ENCODE peak calls at places on chromosomes 12 and 14, in five cellular contexts. R, P, A, Z and D are unnamed samples.

GRCh38 chr12:12534134-12534866 is 28.4 kb downstream of the DUSP16 start:
- DNase-seq in R (no peak), P (peak), A (peak), Z (no peak), D (no peak)

GRCh38 chr14:69263364-69263763 is 3.4 kb downstream of the GALNT16 start:
- DNase-seq in R (no peak), P (no peak), A (no peak), Z (peak), D (peak)

GRCh38 chr14:76413962-76414665 is 38.2 kb downstream of the ESRRB start:
- DNase-seq in R (no peak), P (no peak), A (peak), Z (no peak), D (no peak)

GRCh38 chr12:6961278-6961694 is 9.2 kb downstream of the PHB2 start:
- DNase-seq in R (peak), P (peak), A (no peak), Z (peak), D (peak)

GRCh38 chr12:12881495-12881894 is 9.9 kb upstream of the GPRC5A start:
- DNase-seq in R (no peak), P (no peak), A (no peak), Z (peak), D (peak)

GRCh38 chr12:2520722-2521246 is 274.0 kb upstream of the FKBP4 start:
- DNase-seq in R (no peak), P (no peak), A (no peak), Z (no peak), D (no peak)

GRCh38 chr14:23352506-23353432 is at the start of gene SLC22A17:
- DNase-seq in R (peak), P (peak), A (peak), Z (peak), D (peak)

GRCh38 chr12:113850309-113851056 is 115.6 kb downstream of the RBM19 start:
- DNase-seq in R (no peak), P (no peak), A (no peak), Z (peak), D (peak)

GRCh38 chr14:93951798-93952540 is 24.4 kb downstream of the ASB2 start:
- DNase-seq in R (no peak), P (no peak), A (no peak), Z (no peak), D (no peak)

GRCh38 chr12:93441111-93441616 is 583 bp downstream of the UBE2N start:
- DNase-seq in R (peak), P (peak), A (peak), Z (peak), D (no peak)

GRCh38 chr12:110563702-110564470 is 19.2 kb downstream of the PPTC7 start:
- DNase-seq in R (no peak), P (no peak), A (no peak), Z (peak), D (peak)

GRCh38 chr14:72562300-72562699 is 331.6 kb downstream of the DPF3 start:
- DNase-seq in R (no peak), P (no peak), A (no peak), Z (no peak), D (no peak)

GRCh38 chr14:92586001-92586947 is 72.7 kb downstream of the RIN3 start:
- DNase-seq in R (no peak), P (peak), A (no peak), Z (peak), D (peak)

GRCh38 chr14:29392287-29392686 is 535.4 kb downstream of the PRKD1 start:
- DNase-seq in R (no peak), P (no peak), A (no peak), Z (no peak), D (no peak)

GRCh38 chr12:10562306-10562933 is 51.0 kb downstream of the MAGOHB start:
- DNase-seq in R (no peak), P (peak), A (peak), Z (peak), D (peak)

GRCh38 chr14:106879241-106879640 is 1352.9 kb downstream of the TMEM121 start:
- DNase-seq in R (peak), P (no peak), A (no peak), Z (no peak), D (no peak)

GRCh38 chr14:33765251-33765650 is 185.6 kb downstream of the EGLN3 start:
- DNase-seq in R (peak), P (peak), A (peak), Z (peak), D (peak)

GRCh38 chr12:11798856-11799530 is 149.5 kb downstream of the ETV6 start:
- DNase-seq in R (no peak), P (no peak), A (no peak), Z (peak), D (peak)

GRCh38 chr12:52004042-52004648 is 2.6 kb upstream of the TAMALIN start:
- DNase-seq in R (peak), P (peak), A (peak), Z (peak), D (peak)

GRCh38 chr12:122081697-122082221 is 3.2 kb downstream of the MLXIP start:
- DNase-seq in R (peak), P (peak), A (no peak), Z (peak), D (peak)

GRCh38 chr14:63394856-63395255 is 76.1 kb upstream of the GPHB5 start:
- DNase-seq in R (no peak), P (no peak), A (no peak), Z (no peak), D (no peak)

GRCh38 chr12:53719649-53720048 is 7.6 kb downstream of the CALCOCO1 start:
- DNase-seq in R (no peak), P (no peak), A (peak), Z (no peak), D (no peak)

GRCh38 chr12:103586132-103586531 is 941 bp upstream of the STAB2 start:
- DNase-seq in R (no peak), P (no peak), A (no peak), Z (peak), D (peak)

GRCh38 chr14:23402296-23403138 is 5.6 kb downstream of the MYH6 start:
- DNase-seq in R (no peak), P (peak), A (no peak), Z (no peak), D (no peak)

GRCh38 chr14:23145794-23146422 is 26.9 kb upstream of the CEBPE start:
- DNase-seq in R (no peak), P (peak), A (no peak), Z (peak), D (peak)

GRCh38 chr12:9651265-9651729 is 18.2 kb upstream of the CLEC2D start:
- DNase-seq in R (no peak), P (no peak), A (no peak), Z (peak), D (peak)

GRCh38 chr12:74977832-74978481 is 231.7 kb downstream of the KCNC2 start:
- DNase-seq in R (no peak), P (no peak), A (no peak), Z (no peak), D (no peak)

GRCh38 chr12:95277139-95277538 is 59.5 kb downstream of the VEZT start:
- DNase-seq in R (no peak), P (no peak), A (no peak), Z (peak), D (peak)

GRCh38 chr14:96166475-96167223 is 38.0 kb upstream of the BDKRB2 start:
- DNase-seq in R (no peak), P (peak), A (no peak), Z (peak), D (no peak)

GRCh38 chr12:8038659-8039114 is 6.2 kb downstream of the FOXJ2 start:
- DNase-seq in R (no peak), P (peak), A (peak), Z (peak), D (peak)

GRCh38 chr14:99258884-99259283 is 13.1 kb downstream of the BCL11B start:
- DNase-seq in R (no peak), P (no peak), A (no peak), Z (no peak), D (no peak)

GRCh38 chr12:12946686-12947355 is 5.1 kb downstream of the GPRC5D start:
- DNase-seq in R (no peak), P (no peak), A (no peak), Z (no peak), D (no peak)

GRCh38 chr14:101819251-101819990 is 57.9 kb downstream of the PPP2R5C start:
- DNase-seq in R (no peak), P (no peak), A (no peak), Z (no peak), D (no peak)

GRCh38 chr14:90274019-90274418 is 17.7 kb downstream of the PSMC1 start:
- DNase-seq in R (no peak), P (no peak), A (no peak), Z (no peak), D (no peak)

GRCh38 chr12:49018282-49019119 is at the start of gene PRKAG1:
- DNase-seq in R (peak), P (peak), A (peak), Z (peak), D (peak)

GRCh38 chr12:111827916-111828315 is 14.1 kb upstream of the MAPKAPK5 start:
- DNase-seq in R (no peak), P (no peak), A (no peak), Z (no peak), D (no peak)

GRCh38 chr12:47158792-47159191 is 79.0 kb upstream of the AMIGO2 start:
- DNase-seq in R (no peak), P (no peak), A (no peak), Z (no peak), D (no peak)

GRCh38 chr14:66657780-66658179 is 149.8 kb downstream of the GPHN start:
- DNase-seq in R (no peak), P (no peak), A (no peak), Z (no peak), D (no peak)

GRCh38 chr14:66662374-66662773 is 154.4 kb downstream of the GPHN start:
- DNase-seq in R (no peak), P (no peak), A (peak), Z (peak), D (peak)
- TF ChIP-seq CTCF in R (no peak), P (peak), A (peak), Z (peak), D (peak)

DNA sequence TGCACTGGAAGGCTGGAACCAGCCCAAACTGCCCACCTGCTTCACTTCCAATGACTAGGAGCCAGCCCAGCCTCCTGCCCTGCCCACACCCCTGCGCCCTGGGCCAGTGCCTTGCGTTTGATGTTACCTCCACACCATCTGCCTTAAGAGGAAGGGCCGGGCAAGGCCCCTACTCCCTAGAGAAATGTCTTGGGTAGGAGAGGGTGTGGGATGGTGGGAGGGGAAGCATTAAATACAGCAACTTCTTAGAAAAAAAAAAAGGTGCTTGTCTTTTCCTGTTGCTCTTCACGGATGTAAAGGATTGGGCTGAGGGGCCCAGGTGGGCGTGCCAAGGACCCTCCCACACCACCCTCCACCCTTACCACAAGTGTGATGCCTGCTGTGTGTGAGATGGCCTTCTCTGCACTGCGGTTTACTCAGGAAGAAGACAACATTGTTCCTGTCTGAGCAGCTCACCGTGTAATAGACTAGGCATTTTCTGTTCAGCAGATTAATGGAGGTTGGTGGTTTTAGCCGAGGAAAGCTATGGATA is 99.9 kb downstream of the NINJ2 start:
- DNase-seq in R (no peak), P (no peak), A (no peak), Z (no peak), D (no peak)
- H3K4me3 ChIP-seq in R (no peak), P (no peak), A (no peak), Z (no peak), D (no peak)

GRCh38 chr12:39404000-39404399 is 38.9 kb downstream of the KIF21A start:
- DNase-seq in R (no peak), P (no peak), A (no peak), Z (no peak), D (no peak)

GRCh38 chr12:39402922-39403321 is 40.0 kb downstream of the KIF21A start:
- DNase-seq in R (no peak), P (no peak), A (no peak), Z (no peak), D (no peak)

GRCh38 chr12:39403376-39403775 is 39.5 kb downstream of the KIF21A start:
- DNase-seq in R (no peak), P (no peak), A (no peak), Z (no peak), D (no peak)

GRCh38 chr12:39405580-39405979 is 37.3 kb downstream of the KIF21A start:
- DNase-seq in R (no peak), P (no peak), A (no peak), Z (no peak), D (no peak)

DNA sequence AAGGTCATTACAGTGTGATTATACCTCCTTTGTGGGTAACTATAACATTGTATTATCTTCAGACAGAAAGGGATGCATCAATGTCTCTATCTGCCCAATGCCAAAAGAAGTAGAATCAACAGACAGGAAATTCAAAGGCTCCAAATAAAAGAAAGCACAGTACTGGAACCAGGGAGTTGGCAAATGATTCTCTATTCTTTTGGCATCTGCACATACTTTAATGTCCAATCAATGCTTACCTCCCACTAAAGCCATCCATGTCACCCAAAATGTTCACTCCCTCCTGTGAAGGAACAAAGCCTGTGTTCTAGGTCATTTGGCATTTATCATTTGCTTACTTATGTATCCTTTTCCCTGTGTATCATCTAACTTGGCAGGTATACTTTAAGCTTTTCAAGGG is 36.7 kb downstream of the KIF21A start:
- DNase-seq in R (no peak), P (no peak), A (no peak), Z (no peak), D (no peak)
- TF ChIP-seq CTCF in R (no peak), P (no peak), A (no peak), Z (no peak), D (no peak)

DNA sequence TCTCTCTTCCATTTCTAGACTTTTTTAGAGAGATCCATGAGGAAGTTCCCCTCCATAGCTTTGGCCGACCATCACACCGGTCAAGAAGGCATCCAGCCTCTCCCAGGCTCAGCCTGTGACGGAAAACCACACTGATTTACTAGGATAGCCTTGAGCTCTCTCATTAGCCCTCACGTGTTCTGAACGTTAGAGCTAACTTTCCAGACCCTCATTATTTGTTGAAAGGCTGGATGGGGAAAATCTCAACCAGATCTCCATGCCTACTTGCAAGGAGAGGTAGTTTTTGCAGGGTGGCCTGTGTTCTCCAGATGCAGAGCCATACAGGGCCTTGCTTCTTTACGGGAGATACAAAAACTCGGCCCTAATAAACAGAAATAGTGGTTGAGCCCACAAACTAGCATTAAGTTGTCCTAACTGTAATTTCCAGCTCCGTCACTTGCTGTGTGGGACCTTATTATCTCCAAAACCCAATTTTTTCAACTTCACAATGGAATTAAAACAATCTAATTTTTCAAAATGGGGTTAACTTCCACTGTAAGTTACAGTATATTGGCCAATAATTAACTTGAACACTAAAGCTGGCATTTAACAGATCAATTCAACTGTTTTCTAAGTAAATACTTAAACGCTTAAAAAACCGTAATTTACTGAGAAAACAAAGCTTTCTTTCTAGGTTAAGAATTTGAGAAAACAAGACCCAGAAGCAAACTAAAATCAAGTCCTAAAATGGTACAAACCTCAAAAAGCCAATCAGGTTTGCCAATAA is 65.3 kb downstream of the KLHL28 start:
- DNase-seq in R (no peak), P (no peak), A (no peak), Z (no peak), D (no peak)
- H3K4me3 ChIP-seq in R (no peak), P (no peak), A (peak), Z (no peak), D (peak)